ENCODE peak calls at places on chromosome 6, in four cellular contexts. One of them, this sample, is unnamed.
A peak's percentile ranks its signal among the peaks of the same experiment; 100 is the strongest.

GRCh38 chr6:139943391-139943790 is 568.9 kb upstream of the CITED2 start:
- DNase-seq in breast epithelium: no peak
- DNase-seq in sigmoid colon: no peak
- DNase-seq in tibial nerve: no peak
- DNase-seq in this sample: peak; percentile 22

GRCh38 chr6:145688493-145688905 is 46.8 kb downstream of the EPM2A start:
- DNase-seq in breast epithelium: no peak
- DNase-seq in sigmoid colon: no peak
- DNase-seq in tibial nerve: no peak
- DNase-seq in this sample: no peak

GRCh38 chr6:26501482-26501986 is 1.4 kb downstream of the BTN1A1 start:
- DNase-seq in breast epithelium: no peak
- DNase-seq in sigmoid colon: peak; percentile 64
- DNase-seq in tibial nerve: no peak
- DNase-seq in this sample: peak; percentile 88

GRCh38 chr6:99613398-99613704 is 6.7 kb downstream of the PRDM13 start:
- DNase-seq in breast epithelium: no peak
- DNase-seq in sigmoid colon: no peak
- DNase-seq in tibial nerve: no peak
- DNase-seq in this sample: no peak

GRCh38 chr6:81531869-81532561 is 220.5 kb downstream of the TENT5A start:
- DNase-seq in breast epithelium: no peak
- DNase-seq in sigmoid colon: no peak
- DNase-seq in tibial nerve: no peak
- DNase-seq in this sample: no peak

GRCh38 chr6:47165918-47166317 is 123.8 kb upstream of the ADGRF1 start:
- DNase-seq in breast epithelium: no peak
- DNase-seq in sigmoid colon: no peak
- DNase-seq in tibial nerve: no peak
- DNase-seq in this sample: no peak

GRCh38 chr6:122416825-122417224 is 17.4 kb downstream of the HSF2 start:
- DNase-seq in breast epithelium: no peak
- DNase-seq in sigmoid colon: no peak
- DNase-seq in tibial nerve: no peak
- DNase-seq in this sample: no peak

GRCh38 chr6:33171096-33171888 is 21.0 kb downstream of the COL11A2 start:
- DNase-seq in breast epithelium: no peak
- DNase-seq in sigmoid colon: peak; percentile 43
- DNase-seq in tibial nerve: no peak
- DNase-seq in this sample: no peak

GRCh38 chr6:150841189-150841588 is 24.3 kb upstream of the MTHFD1L start:
- DNase-seq in breast epithelium: no peak
- DNase-seq in sigmoid colon: no peak
- DNase-seq in tibial nerve: no peak
- DNase-seq in this sample: no peak

GRCh38 chr6:37429352-37429750 is 3.7 kb upstream of the CMTR1 start:
- DNase-seq in breast epithelium: no peak
- DNase-seq in sigmoid colon: no peak
- DNase-seq in tibial nerve: no peak
- DNase-seq in this sample: no peak

GRCh38 chr6:127266892-127267741 is 453 bp downstream of the RNF146 start:
- DNase-seq in breast epithelium: peak; percentile 22
- DNase-seq in sigmoid colon: peak; percentile 74
- DNase-seq in tibial nerve: no peak
- DNase-seq in this sample: peak; percentile 37

GRCh38 chr6:11218477-11218826 is 14.0 kb downstream of the NEDD9 start:
- DNase-seq in breast epithelium: no peak
- DNase-seq in sigmoid colon: no peak
- DNase-seq in tibial nerve: no peak
- DNase-seq in this sample: no peak

GRCh38 chr6:35016417-35017221 is 124.5 kb downstream of the TCP11 start:
- DNase-seq in breast epithelium: no peak
- DNase-seq in sigmoid colon: peak; percentile 85
- DNase-seq in tibial nerve: no peak
- DNase-seq in this sample: no peak

GRCh38 chr6:3381233-3382065 is 75.4 kb downstream of the SLC22A23 start:
- DNase-seq in breast epithelium: no peak
- DNase-seq in sigmoid colon: no peak
- DNase-seq in tibial nerve: no peak
- DNase-seq in this sample: no peak

GRCh38 chr6:12279322-12280098 is 10.7 kb upstream of the EDN1 start:
- DNase-seq in breast epithelium: no peak
- DNase-seq in sigmoid colon: no peak
- DNase-seq in tibial nerve: no peak
- DNase-seq in this sample: no peak

GRCh38 chr6:129280719-129281118 is 397.8 kb downstream of the LAMA2 start:
- DNase-seq in breast epithelium: no peak
- DNase-seq in sigmoid colon: no peak
- DNase-seq in tibial nerve: no peak
- DNase-seq in this sample: no peak

GRCh38 chr6:28923318-28924102 is at the start of gene TRIM27:
- DNase-seq in breast epithelium: peak; percentile 81
- DNase-seq in sigmoid colon: peak; percentile 94
- DNase-seq in tibial nerve: peak; percentile 81
- DNase-seq in this sample: peak; percentile 98

GRCh38 chr6:38552136-38552535 is 87.6 kb downstream of the BTBD9 start:
- DNase-seq in breast epithelium: no peak
- DNase-seq in sigmoid colon: no peak
- DNase-seq in tibial nerve: no peak
- DNase-seq in this sample: no peak

GRCh38 chr6:34544052-34544604 is 12.0 kb downstream of the SPDEF start:
- DNase-seq in breast epithelium: no peak
- DNase-seq in sigmoid colon: no peak
- DNase-seq in tibial nerve: no peak
- DNase-seq in this sample: no peak

GRCh38 chr6:117232191-117232590 is 33.2 kb upstream of the VGLL2 start:
- DNase-seq in breast epithelium: no peak
- DNase-seq in sigmoid colon: no peak
- DNase-seq in tibial nerve: no peak
- DNase-seq in this sample: no peak

GRCh38 chr6:77290798-77291197 is 172.5 kb downstream of the HTR1B start:
- DNase-seq in breast epithelium: no peak
- DNase-seq in sigmoid colon: no peak
- DNase-seq in tibial nerve: no peak
- DNase-seq in this sample: no peak

GRCh38 chr6:77286541-77286940 is 176.8 kb downstream of the HTR1B start:
- DNase-seq in breast epithelium: no peak
- DNase-seq in sigmoid colon: no peak
- DNase-seq in tibial nerve: no peak
- DNase-seq in this sample: no peak
- H3K4me3 ChIP-seq in breast epithelium: no peak overlapping the region
- H3K4me3 ChIP-seq in sigmoid colon: no peak overlapping the region
- H3K4me3 ChIP-seq in tibial nerve: no peak overlapping the region
- H3K4me3 ChIP-seq in this sample: no peak overlapping the region

GRCh38 chr6:125153541-125154183 is at the start of gene TPD52L1:
- DNase-seq in breast epithelium: peak; percentile 79
- DNase-seq in sigmoid colon: peak; percentile 87
- DNase-seq in tibial nerve: peak; percentile 30
- DNase-seq in this sample: peak; percentile 45
- TF ChIP-seq POLR2A in breast epithelium: no peak
- TF ChIP-seq POLR2A in sigmoid colon: no peak
- TF ChIP-seq POLR2A in tibial nerve: no peak
- TF ChIP-seq POLR2A in this sample: no peak

GRCh38 chr6:170266061-170266825 is 24.6 kb downstream of the DLL1 start:
- DNase-seq in breast epithelium: no peak
- DNase-seq in sigmoid colon: no peak
- DNase-seq in tibial nerve: no peak
- DNase-seq in this sample: no peak
- H3K4me3 ChIP-seq in breast epithelium: no peak overlapping the region
- H3K4me3 ChIP-seq in sigmoid colon: no peak overlapping the region
- H3K4me3 ChIP-seq in tibial nerve: no peak overlapping the region
- H3K4me3 ChIP-seq in this sample: no peak overlapping the region

GRCh38 chr6:149186873-149187272 is 130.6 kb upstream of the TAB2 start:
- DNase-seq in breast epithelium: no peak
- DNase-seq in sigmoid colon: no peak
- DNase-seq in tibial nerve: no peak
- DNase-seq in this sample: no peak

GRCh38 chr6:149185799-149186357 is 131.6 kb upstream of the TAB2 start:
- DNase-seq in breast epithelium: no peak
- DNase-seq in sigmoid colon: no peak
- DNase-seq in tibial nerve: no peak
- DNase-seq in this sample: no peak

GRCh38 chr6:149194815-149195558 is 122.5 kb upstream of the TAB2 start:
- DNase-seq in breast epithelium: no peak
- DNase-seq in sigmoid colon: no peak
- DNase-seq in tibial nerve: no peak
- DNase-seq in this sample: no peak

GRCh38 chr6:149196091-149196490 is 121.4 kb upstream of the TAB2 start:
- DNase-seq in breast epithelium: no peak
- DNase-seq in sigmoid colon: no peak
- DNase-seq in tibial nerve: no peak
- DNase-seq in this sample: no peak

DNA sequence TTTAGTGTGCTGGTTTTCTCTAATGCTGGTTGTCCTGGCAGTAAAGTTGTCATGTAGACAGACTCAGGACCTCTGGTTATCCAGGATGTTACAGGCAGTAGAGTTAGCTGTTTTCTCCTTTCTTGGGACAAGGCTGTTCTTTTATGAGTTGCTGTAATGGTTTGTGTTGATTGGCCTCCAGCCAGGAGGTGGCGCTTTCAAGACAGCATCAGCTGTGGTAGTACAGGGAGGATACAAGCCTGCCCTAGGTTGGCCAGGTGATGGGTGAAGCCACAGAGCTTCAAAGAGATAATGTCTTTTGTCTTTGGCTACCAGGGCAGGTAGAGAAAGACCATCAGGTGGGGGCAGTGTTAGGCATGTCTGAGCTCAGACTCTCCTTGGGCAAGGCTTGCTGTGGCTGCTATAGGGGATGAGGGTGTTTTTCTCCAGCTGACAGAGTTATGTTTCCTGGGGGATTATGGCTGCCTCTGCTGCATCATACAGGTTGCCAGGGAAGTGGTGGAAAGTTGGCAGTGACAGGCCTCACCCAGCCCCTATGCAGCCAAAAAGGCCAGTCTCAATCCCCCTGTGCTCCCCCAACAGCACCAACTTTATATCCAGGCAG is 127.2 kb upstream of the TAB2 start:
- DNase-seq in breast epithelium: no peak
- DNase-seq in sigmoid colon: no peak
- DNase-seq in tibial nerve: peak; percentile 24
- DNase-seq in this sample: no peak
- TF ChIP-seq POLR2A in breast epithelium: no peak
- TF ChIP-seq POLR2A in sigmoid colon: no peak
- TF ChIP-seq POLR2A in tibial nerve: no peak
- TF ChIP-seq POLR2A in this sample: no peak

This sample was measured in lower leg skin.